ENCODE peak calls at places on chromosome 6, in five cellular contexts. T is GM12865; V is lower leg skin; B is activated naive CD4-positive, alpha-beta T cell treated with Interleukin-2 at 50 U/mL for 16 hours; E is DMS153. J is an unnamed sample.
A peak's percentile ranks its signal among the peaks of the same experiment; 100 is the strongest.

GRCh38 chr6:7580927-7581618 is 8.9 kb upstream of the SNRNP48 start:
- DNase-seq in B (no peak), V (no peak), E (no peak), T (no peak), J (no peak)

GRCh38 chr6:168018664-168019063 is 21.2 kb downstream of the KIF25 start:
- DNase-seq in E (no peak), T (no peak), V (peak; percentile 3), B (no peak), J (no peak)

GRCh38 chr6:105459884-105460283 is 57.0 kb upstream of the PREP start:
- DNase-seq in B (no peak), E (no peak), V (no peak), T (no peak), J (no peak)

GRCh38 chr6:2848851-2849250 is 7.2 kb upstream of the SERPINB1 start:
- DNase-seq in T (peak; percentile 76), E (peak; percentile 53), V (no peak), B (peak; percentile 59), J (no peak)

GRCh38 chr6:39361657-39362486 is 39.4 kb upstream of the KCNK16 start:
- DNase-seq in T (peak; percentile 68), B (peak; percentile 25), E (peak; percentile 40), V (peak; percentile 40), J (peak; percentile 78)

GRCh38 chr6:273441-274111 is 18.7 kb upstream of the DUSP22 start:
- DNase-seq in E (no peak), T (no peak), V (no peak), B (no peak), J (no peak)

GRCh38 chr6:97917369-97917768 is 634.4 kb upstream of the MMS22L start:
- DNase-seq in T (no peak), V (no peak), B (no peak), E (no peak), J (no peak)

GRCh38 chr6:66421570-66421969 is 714.5 kb upstream of the EYS start:
- DNase-seq in E (no peak), V (no peak), B (no peak), T (no peak), J (no peak)

GRCh38 chr6:6924708-6925107 is 183.1 kb upstream of the RREB1 start:
- DNase-seq in E (no peak), B (no peak), T (no peak), V (no peak), J (no peak)

GRCh38 chr6:2971420-2972218 is at the start of gene SERPINB6:
- DNase-seq in V (peak; percentile 73), E (no peak), T (no peak), B (peak; percentile 43), J (no peak)

GRCh38 chr6:153595903-153596302 is 443.1 kb upstream of the OPRM1 start:
- DNase-seq in B (no peak), T (no peak), V (no peak), E (no peak), J (no peak)

GRCh38 chr6:43644940-43645612 is at the start of gene RSPH9:
- DNase-seq in B (peak; percentile 74), V (no peak), E (peak; percentile 17), T (no peak), J (peak; percentile 71)

GRCh38 chr6:168276576-168277273 is 42.9 kb downstream of the DACT2 start:
- DNase-seq in E (no peak), V (no peak), T (no peak), B (no peak), J (no peak)

GRCh38 chr6:111768431-111768770 is 104.9 kb downstream of the FYN start:
- DNase-seq in V (no peak), B (no peak), E (no peak), T (no peak), J (no peak)

GRCh38 chr6:154370545-154370944 is 13.9 kb upstream of the IPCEF1 start:
- DNase-seq in V (no peak), E (no peak), B (no peak), T (peak; percentile 10), J (no peak)

GRCh38 chr6:45376310-45377040 is 1.3 kb downstream of the SUPT3H start:
- DNase-seq in E (no peak), T (no peak), B (no peak), V (no peak), J (no peak)

GRCh38 chr6:144217264-144217663 is 66.9 kb downstream of the STX11 start:
- DNase-seq in V (no peak), T (no peak), E (no peak), B (no peak), J (no peak)

GRCh38 chr6:151327079-151327478 is 64.3 kb downstream of the ZBTB2 start:
- DNase-seq in T (no peak), E (no peak), V (no peak), B (no peak), J (no peak)

GRCh38 chr6:15945593-15946159 is 183.2 kb upstream of the MYLIP start:
- DNase-seq in B (no peak), E (no peak), T (no peak), V (no peak), J (no peak)

GRCh38 chr6:56699066-56699654 is 56.5 kb upstream of the DST start:
- DNase-seq in B (no peak), T (peak; percentile 20), E (no peak), V (no peak), J (no peak)

GRCh38 chr6:75243333-75244062 is at the start of gene COX7A2:
- DNase-seq in B (peak; percentile 87), T (peak; percentile 98), V (peak; percentile 95), E (peak; percentile 99), J (peak; percentile 96)

GRCh38 chr6:155195903-155196302 is 67.9 kb upstream of the CLDN20 start:
- DNase-seq in B (no peak), T (no peak), E (no peak), V (no peak), J (no peak)

GRCh38 chr6:169738204-169738971 is 13.0 kb downstream of the DYNLT2 start:
- DNase-seq in V (no peak), E (no peak), B (no peak), T (no peak), J (no peak)

GRCh38 chr6:112906737-112907136 is 559.6 kb downstream of the RFPL4B start:
- DNase-seq in T (no peak), V (no peak), E (no peak), B (no peak), J (no peak)

GRCh38 chr6:107333491-107333890 is 125.9 kb downstream of the PDSS2 start:
- DNase-seq in E (no peak), B (no peak), T (no peak), V (no peak), J (no peak)

GRCh38 chr6:92371211-92371610 is 1048.1 kb downstream of the EPHA7 start:
- DNase-seq in E (no peak), B (no peak), T (no peak), V (no peak), J (no peak)

GRCh38 chr6:24864345-24864744 is 65.6 kb upstream of the ARMH2 start:
- DNase-seq in V (no peak), T (no peak), E (peak; percentile 25), B (no peak), J (no peak)

GRCh38 chr6:116881236-116881635 is 4.2 kb downstream of the RFX6 start:
- DNase-seq in B (no peak), E (no peak), V (no peak), T (no peak), J (no peak)

GRCh38 chr6:154161689-154162088 is 122.6 kb downstream of the OPRM1 start:
- DNase-seq in B (no peak), V (no peak), T (peak; percentile 82), E (no peak), J (no peak)

GRCh38 chr6:12102350-12102749 is 90.2 kb downstream of the HIVEP1 start:
- DNase-seq in T (no peak), B (no peak), E (no peak), V (no peak), J (no peak)

GRCh38 chr6:39056681-39057080 is 8.1 kb downstream of the GLP1R start:
- DNase-seq in T (no peak), E (no peak), V (no peak), B (no peak), J (no peak)

GRCh38 chr6:159577564-159577963 is 115.5 kb downstream of the SOD2 start:
- DNase-seq in V (no peak), B (no peak), E (no peak), T (no peak), J (no peak)

GRCh38 chr6:1122083-1122482 is 189.8 kb upstream of the FOXQ1 start:
- DNase-seq in E (no peak), T (no peak), V (no peak), B (no peak), J (no peak)

GRCh38 chr6:21522773-21523490 is 70.6 kb upstream of the SOX4 start:
- DNase-seq in E (peak; percentile 35), T (no peak), V (no peak), B (no peak), J (no peak)

GRCh38 chr6:116152620-116153019 is 26.7 kb upstream of the COL10A1 start:
- DNase-seq in E (no peak), V (no peak), T (no peak), B (no peak), J (no peak)

GRCh38 chr6:87832025-87832825 is 130.2 kb upstream of the AKIRIN2 start:
- DNase-seq in V (no peak), E (peak; percentile 38), B (no peak), T (peak; percentile 63), J (no peak)

J was measured in ascending aorta.